ENCODE peak calls at places on chromosomes 3 and 15, in nine cellular contexts. Q is retina, W is foreskin fibroblast, N is frontal cortex, K is amniotic stem cell, O is DMS79, X is ascending aorta, A is neural progenitor cell, H is HTR-8/SVneo. L is an unnamed sample.

GRCh38 chr3:122324871-122325323 is at the start of gene CSTA:
- DNase-seq in Q (no peak), W (peak), N (no peak), K (no peak), O (no peak), X (no peak), A (no peak), H (no peak), L (no peak)

GRCh38 chr15:84880822-84881519 is 3.5 kb upstream of the SLC28A1 start:
- DNase-seq in Q (no peak), W (no peak), N (no peak), K (no peak), O (no peak), X (no peak), A (no peak), H (no peak), L (no peak)

GRCh38 chr15:66033143-66033542 is 163.9 kb downstream of the RAB11A start:
- DNase-seq in Q (no peak), W (no peak), N (no peak), K (no peak), O (no peak), X (no peak), A (no peak), H (no peak), L (no peak)

GRCh38 chr3:37590328-37591079 is 271.2 kb upstream of the CTDSPL start:
- DNase-seq in Q (no peak), W (no peak), N (no peak), K (no peak), O (no peak), X (peak), A (no peak), H (no peak), L (no peak)

GRCh38 chr15:27028836-27029482 is 58.0 kb downstream of the GABRG3 start:
- DNase-seq in Q (peak), W (no peak), N (no peak), K (no peak), O (peak), X (no peak), A (peak), H (no peak), L (no peak)

GRCh38 chr3:190076601-190077444 is 43.9 kb downstream of the P3H2 start:
- DNase-seq in Q (peak), W (peak), N (no peak), K (peak), O (no peak), X (peak), A (peak), H (peak), L (no peak)

GRCh38 chr15:73908822-73909122 is 17.5 kb upstream of the LOXL1 start:
- DNase-seq in Q (no peak), W (no peak), N (no peak), K (no peak), O (no peak), X (no peak), A (no peak), H (no peak), L (no peak)

GRCh38 chr15:42012241-42012640 is 8.6 kb downstream of the PLA2G4E start:
- DNase-seq in Q (no peak), W (no peak), N (no peak), K (no peak), O (no peak), X (no peak), A (no peak), H (no peak), L (no peak)

GRCh38 chr3:173397161-173398110 is at the start of gene NLGN1:
- DNase-seq in Q (peak), W (peak), N (peak), K (peak), O (peak), X (peak), A (peak), H (peak), L (peak)

L was measured in WERI-Rb-1.